ENCODE peak calls at places on chromosomes 12 and 14, in four cellular contexts. A, N, L and U are unnamed samples.

GRCh38 chr12:4809449-4810218 is 89.4 kb downstream of the GALNT8 start:
- DNase-seq in A (peak), N (peak), L (peak), U (no peak)

GRCh38 chr14:52073251-52073650 is 4.4 kb upstream of the NID2 start:
- DNase-seq in A (no peak), N (no peak), L (no peak), U (no peak)

GRCh38 chr14:34029921-34030334 is 79.1 kb upstream of the EGLN3 start:
- DNase-seq in A (no peak), N (peak), L (no peak), U (no peak)

GRCh38 chr12:53054112-53054878 is 4.4 kb downstream of the TNS2 start:
- DNase-seq in A (peak), N (peak), L (peak), U (peak)

GRCh38 chr14:55404170-55404569 is 7.5 kb downstream of the ATG14 start:
- DNase-seq in A (no peak), N (no peak), L (no peak), U (no peak)

GRCh38 chr12:3105690-3106479 is 28.7 kb downstream of the TSPAN9 start:
- DNase-seq in A (no peak), N (no peak), L (no peak), U (no peak)

GRCh38 chr12:132317233-132317938 is 12.0 kb downstream of the GALNT9 start:
- DNase-seq in A (no peak), N (no peak), L (no peak), U (no peak)

GRCh38 chr14:99518441-99519346 is 37.5 kb downstream of the CCNK start:
- DNase-seq in A (peak), N (peak), L (peak), U (peak)

GRCh38 chr12:10392394-10392930 is 2.6 kb upstream of the KLRK1 start:
- DNase-seq in A (peak), N (no peak), L (no peak), U (peak)

GRCh38 chr12:76183459-76184186 is 99.1 kb upstream of the NAP1L1 start:
- DNase-seq in A (peak), N (peak), L (peak), U (no peak)

GRCh38 chr14:38389666-38390065 is 133.8 kb upstream of the CLEC14A start:
- DNase-seq in A (no peak), N (no peak), L (no peak), U (no peak)

GRCh38 chr12:10197879-10198278 is 14.8 kb upstream of the GABARAPL1 start:
- DNase-seq in A (no peak), N (no peak), L (no peak), U (peak)

GRCh38 chr12:64389154-64389553 is 1.4 kb downstream of the C12orf56 start:
- DNase-seq in A (no peak), N (no peak), L (no peak), U (no peak)

GRCh38 chr14:50531595-50532501 is 521 bp downstream of the MAP4K5 start:
- DNase-seq in A (peak), N (peak), L (peak), U (peak)

GRCh38 chr12:990308-990648 is 745 bp upstream of the ERC1 start:
- DNase-seq in A (peak), N (peak), L (peak), U (no peak)

GRCh38 chr14:100142073-100143040 is 17.1 kb downstream of the DEGS2 start:
- DNase-seq in A (no peak), N (no peak), L (no peak), U (no peak)

GRCh38 chr12:12349711-12350665 is at the start of gene MANSC1:
- DNase-seq in A (peak), N (peak), L (peak), U (peak)

GRCh38 chr12:127146991-127147718 is 1119.8 kb upstream of the TMEM132C start:
- DNase-seq in A (no peak), N (peak), L (no peak), U (no peak)

GRCh38 chr12:117125275-117125613 is 26.0 kb upstream of the TESC start:
- DNase-seq in A (no peak), N (no peak), L (no peak), U (no peak)